ENCODE peak calls at places on chromosomes 12 and 14, in eight cellular contexts. X is EH; A is hypothalamus; G is PC-3; K is AG08396; E is naive thymus-derived CD8-positive, alpha-beta T cell; H is GM04504; N is lower lobe of right lung. O is an unnamed sample.

GRCh38 chr14:88786715-88787114 is 6.0 kb downstream of the EML5 start:
- DNase-seq in E (no peak), N (no peak), X (no peak), K (no peak), H (no peak), A (no peak), G (no peak), O (no peak)

GRCh38 chr12:72296389-72296788 is 24.2 kb downstream of the TRHDE start:
- DNase-seq in H (no peak), G (peak), K (peak), A (no peak), N (no peak), E (no peak), X (peak), O (no peak)

GRCh38 chr14:76977793-76978730 is 50.4 kb downstream of the IRF2BPL start:
- DNase-seq in E (peak), N (peak), K (peak), H (peak), X (peak), A (no peak), G (no peak), O (peak)

GRCh38 chr12:71684081-71684480 is 1.8 kb upstream of the TMEM19 start:
- DNase-seq in G (no peak), X (no peak), N (no peak), A (no peak), H (no peak), E (no peak), K (no peak), O (no peak)

GRCh38 chr12:96327889-96328288 is 72.3 kb downstream of the CDK17 start:
- DNase-seq in N (no peak), K (no peak), G (no peak), E (no peak), X (no peak), H (no peak), A (no peak), O (no peak)

GRCh38 chr14:22423958-22424357 is 165.1 kb downstream of the DAD1 start:
- DNase-seq in H (no peak), A (no peak), N (no peak), X (no peak), G (no peak), E (no peak), K (no peak), O (no peak)

GRCh38 chr14:90617942-90618341 is 198.3 kb downstream of the TTC7B start:
- DNase-seq in A (no peak), N (no peak), X (no peak), E (no peak), H (no peak), K (no peak), G (no peak), O (no peak)

GRCh38 chr12:91367234-91367849 is 184.7 kb upstream of the DCN start:
- DNase-seq in A (no peak), X (peak), E (no peak), H (no peak), N (no peak), K (peak), G (peak), O (no peak)

GRCh38 chr14:78512021-78512420 is 341.8 kb downstream of the NRXN3 start:
- DNase-seq in N (no peak), K (no peak), X (no peak), A (no peak), H (no peak), G (no peak), E (no peak), O (no peak)